ENCODE peak calls at places on chromosomes 3 and 15, in nine cellular contexts. M, E, P, D, W, F, S, A and H are unnamed samples.

GRCh38 chr3:79467721-79468120 is 300.1 kb downstream of the ROBO1 start:
- DNase-seq in M (no peak), E (no peak), P (no peak), D (no peak), W (no peak), F (no peak), S (peak; percentile 34), A (no peak), H (no peak)

GRCh38 chr3:141544697-141545096 is 57.9 kb downstream of the RASA2 start:
- DNase-seq in M (no peak), E (no peak), P (no peak), D (no peak), W (no peak), F (no peak), S (no peak), A (no peak), H (no peak)

GRCh38 chr3:148190441-148190990 is 507.2 kb upstream of the AGTR1 start:
- DNase-seq in M (no peak), E (no peak), P (no peak), D (no peak), W (no peak), F (no peak), S (no peak), A (no peak), H (no peak)

GRCh38 chr3:105448338-105448982 is 81.8 kb downstream of the ALCAM start:
- DNase-seq in M (no peak), E (no peak), P (peak; percentile 51), D (no peak), W (no peak), F (no peak), S (no peak), A (no peak), H (no peak)

GRCh38 chr3:122383915-122384697 is at the start of gene FAM162A:
- DNase-seq in M (peak; percentile 91), E (peak; percentile 94), P (peak; percentile 93), D (peak; percentile 94), W (peak; percentile 95), F (peak; percentile 86), S (peak; percentile 84), A (peak; percentile 96), H (peak; percentile 93)

GRCh38 chr3:127419641-127420354 is 132.0 kb upstream of the PRR20G start:
- DNase-seq in M (no peak), E (peak; percentile 48), P (no peak), D (no peak), W (no peak), F (no peak), S (no peak), A (no peak), H (no peak)

GRCh38 chr3:119508172-119508845 is 10.0 kb downstream of the TIMMDC1 start:
- DNase-seq in M (no peak), E (no peak), P (no peak), D (peak; percentile 71), W (no peak), F (no peak), S (no peak), A (no peak), H (no peak)

GRCh38 chr3:78974181-78974770 is 793.5 kb downstream of the ROBO1 start:
- DNase-seq in M (no peak), E (no peak), P (no peak), D (no peak), W (no peak), F (no peak), S (no peak), A (no peak), H (no peak)

GRCh38 chr15:90402230-90402629 is 14.2 kb downstream of the IQGAP1 start:
- DNase-seq in M (no peak), E (peak; percentile 73), P (no peak), D (peak; percentile 11), W (peak; percentile 66), F (no peak), S (no peak), A (no peak), H (peak; percentile 76)

GRCh38 chr3:183540501-183541234 is 14.8 kb downstream of the KLHL6 start:
- DNase-seq in M (no peak), E (no peak), P (no peak), D (no peak), W (no peak), F (no peak), S (no peak), A (no peak), H (no peak)

GRCh38 chr3:183539821-183540220 is 15.7 kb downstream of the KLHL6 start:
- DNase-seq in M (no peak), E (no peak), P (no peak), D (no peak), W (no peak), F (no peak), S (no peak), A (no peak), H (no peak)

GRCh38 chr3:183542355-183542754 is 13.2 kb downstream of the KLHL6 start:
- DNase-seq in M (no peak), E (no peak), P (peak; percentile 44), D (no peak), W (no peak), F (no peak), S (no peak), A (no peak), H (no peak)

GRCh38 chr3:183541738-183542137 is 13.8 kb downstream of the KLHL6 start:
- DNase-seq in M (no peak), E (no peak), P (no peak), D (no peak), W (no peak), F (no peak), S (no peak), A (no peak), H (no peak)

GRCh38 chr3:183541235-183541655 is 14.3 kb downstream of the KLHL6 start:
- DNase-seq in M (no peak), E (no peak), P (no peak), D (no peak), W (no peak), F (no peak), S (no peak), A (no peak), H (no peak)
- H3K27ac ChIP-seq in M (no peak overlapping the region), E (no peak overlapping the region), P (no peak overlapping the region), D (no peak overlapping the region), W (no peak overlapping the region), F (peak overlapping the region; percentile 53), S (no peak overlapping the region), A (peak overlapping the region; percentile 41), H (no peak overlapping the region)

DNA sequence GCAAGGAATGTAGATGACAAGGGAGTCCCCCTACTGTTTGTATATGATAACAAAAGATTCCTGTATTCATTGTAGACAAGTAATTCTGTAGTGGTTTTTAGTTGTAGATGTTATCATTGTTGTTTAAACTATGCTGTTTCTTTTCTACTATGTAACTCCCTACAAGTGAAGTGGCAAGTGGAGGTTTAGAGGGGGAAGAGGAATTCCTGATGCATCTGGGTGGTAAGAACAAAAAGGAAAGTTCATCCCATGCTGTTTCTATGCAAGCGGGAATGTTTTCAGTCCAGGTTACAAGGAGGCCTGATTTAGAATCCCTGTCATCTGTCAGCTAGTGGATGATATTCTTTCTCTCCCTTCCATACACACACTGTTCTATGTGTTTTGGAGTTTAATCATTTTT is 67.5 kb downstream of the IMPG2 start:
- DNase-seq in M (no peak), E (no peak), P (no peak), D (no peak), W (no peak), F (no peak), S (no peak), A (no peak), H (no peak)
- TF ChIP-seq CTCF in M (no peak), E (no peak), P (no peak), D (no peak), W (no peak), F (no peak), S (no peak), A (no peak), H (no peak)

DNA sequence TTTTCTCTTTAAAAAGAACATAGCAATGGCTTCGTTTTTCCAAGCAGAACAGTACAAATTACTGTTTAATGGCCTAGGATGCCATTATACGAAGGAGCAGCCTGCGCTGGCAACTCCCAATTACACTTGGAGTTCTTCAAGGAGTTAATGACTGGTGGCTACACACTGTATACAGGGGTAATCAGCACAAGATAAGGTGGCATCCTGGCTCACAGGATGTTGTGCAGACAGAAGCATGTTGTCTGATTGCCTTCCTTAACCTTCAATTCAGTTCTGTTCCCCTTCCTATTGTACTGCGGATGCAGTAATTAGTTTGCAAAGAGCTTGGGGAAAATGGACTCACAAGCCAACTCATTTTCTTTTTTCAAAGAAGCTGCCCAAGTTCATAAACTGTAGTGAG is 250.6 kb upstream of the ROBO2 start:
- DNase-seq in M (no peak), E (no peak), P (no peak), D (no peak), W (no peak), F (no peak), S (no peak), A (no peak), H (no peak)
- TF ChIP-seq EP300 in M (no peak), E (no peak), P (no peak), D (no peak), W (no peak), F (no peak), S (no peak), A (no peak), H (no peak)

GRCh38 chr3:129892486-129892856 is 1.0 kb downstream of the TMCC1 start:
- DNase-seq in M (no peak), E (no peak), P (no peak), D (no peak), W (no peak), F (no peak), S (no peak), A (no peak), H (no peak)
- H3K27ac ChIP-seq in M (peak overlapping the region; percentile 86), E (peak overlapping the region; percentile 91), P (peak overlapping the region; percentile 96), D (peak overlapping the region; percentile 81), W (peak overlapping the region; percentile 88), F (peak overlapping the region; percentile 94), S (peak overlapping the region; percentile 82), A (peak overlapping the region; percentile 94), H (peak overlapping the region; percentile 94)